ENCODE peak calls at places on chromosomes 12 and 14, in six cellular contexts. A is mesendoderm, G is keratinocyte, M is H9, U is hepatocyte, E is HepG2. N is an unnamed sample.

GRCh38 chr12:93976024-93976423 is 172.4 kb upstream of the PLXNC1 start:
- DNase-seq in A (no peak), G (no peak), M (no peak), U (no peak), E (no peak), N (no peak)

GRCh38 chr12:67484788-67485480 is 163.6 kb upstream of the DYRK2 start:
- DNase-seq in A (no peak), G (no peak), M (no peak), U (no peak), E (no peak), N (peak; percentile 88)

GRCh38 chr14:105220699-105221597 is 27.4 kb upstream of the BTBD6 start:
- DNase-seq in A (no peak), G (no peak), M (no peak), U (no peak), E (no peak), N (no peak)

GRCh38 chr12:104672501-104673265 is 215.9 kb downstream of the CHST11 start:
- DNase-seq in A (no peak), G (no peak), M (no peak), U (no peak), E (no peak), N (no peak)

GRCh38 chr12:98754095-98754494 is 109.0 kb downstream of the APAF1 start:
- DNase-seq in A (peak; percentile 27), G (no peak), M (no peak), U (peak; percentile 69), E (peak; percentile 67), N (no peak)

GRCh38 chr14:95518045-95518751 is 1.7 kb upstream of the SYNE3 start:
- DNase-seq in A (no peak), G (no peak), M (no peak), U (no peak), E (no peak), N (peak; percentile 61)

GRCh38 chr12:12349711-12350665 is at the start of gene MANSC1:
- DNase-seq in A (peak; percentile 82), G (no peak), M (peak; percentile 84), U (peak; percentile 79), E (peak; percentile 24), N (peak; percentile 21)

GRCh38 chr12:5433081-5433839 is 1.4 kb downstream of the NTF3 start:
- DNase-seq in A (peak; percentile 55), G (no peak), M (peak; percentile 54), U (peak; percentile 66), E (no peak), N (no peak)

GRCh38 chr12:14886271-14886670 is 617 bp upstream of the MGP start:
- DNase-seq in A (no peak), G (no peak), M (no peak), U (no peak), E (no peak), N (no peak)

GRCh38 chr12:19572920-19573558 is 133.7 kb downstream of the AEBP2 start:
- DNase-seq in A (peak; percentile 88), G (peak; percentile 11), M (peak; percentile 86), U (peak; percentile 27), E (peak; percentile 45), N (peak; percentile 46)

GRCh38 chr14:94775875-94776217 is 5.9 kb upstream of the GSC start:
- DNase-seq in A (no peak), G (no peak), M (no peak), U (no peak), E (no peak), N (no peak)

GRCh38 chr12:98955284-98955683 is 310.2 kb downstream of the APAF1 start:
- DNase-seq in A (peak; percentile 86), G (no peak), M (peak; percentile 69), U (peak; percentile 46), E (peak; percentile 21), N (peak; percentile 54)

GRCh38 chr12:11576104-11576503 is 73.4 kb upstream of the ETV6 start:
- DNase-seq in A (peak; percentile 10), G (no peak), M (no peak), U (no peak), E (no peak), N (no peak)

GRCh38 chr14:47536341-47536740 is 139.1 kb downstream of the MDGA2 start:
- DNase-seq in A (no peak), G (no peak), M (no peak), U (no peak), E (no peak), N (no peak)

GRCh38 chr14:89787525-89787924 is 167.0 kb downstream of the EFCAB11 start:
- DNase-seq in A (no peak), G (no peak), M (no peak), U (no peak), E (no peak), N (no peak)
- H3K4me2 ChIP-seq in A (no peak overlapping the region), G (no peak overlapping the region), M (no peak overlapping the region), U (no peak overlapping the region), E (no peak overlapping the region), N (no peak overlapping the region)

GRCh38 chr12:110287986-110288385 is 6.9 kb downstream of the ATP2A2 start:
- DNase-seq in A (no peak), G (no peak), M (no peak), U (no peak), E (no peak), N (no peak)
- H3K79me2 ChIP-seq in A (peaks cover 55% of the 10 kb centered on the region), G (peaks cover 98% of the 10 kb centered on the region), M (peaks cover 42% of the 10 kb centered on the region), U (peaks cover 100% of the 10 kb centered on the region), E (peaks cover 88% of the 10 kb centered on the region), N (peaks cover 96% of the 10 kb centered on the region)

DNA sequence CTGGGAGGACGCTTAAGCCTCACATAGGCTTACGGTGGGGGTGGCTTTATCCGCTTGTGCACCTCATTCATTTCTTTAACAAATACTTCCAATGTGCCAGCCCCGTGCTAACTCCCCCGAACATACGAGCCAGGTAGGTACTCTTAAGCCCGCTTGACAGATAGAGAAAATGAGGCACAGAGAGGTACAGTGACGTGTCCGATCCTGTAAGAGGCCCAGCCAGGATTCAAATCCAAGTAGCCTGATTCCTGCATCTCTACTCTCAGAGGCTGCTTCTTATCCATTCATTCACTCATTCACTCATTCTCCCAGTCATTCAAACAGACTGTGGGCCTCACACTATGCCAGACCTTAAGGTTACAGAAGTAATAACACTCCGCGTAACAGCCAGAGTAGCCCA is 477 bp downstream of the OAS3 start:
- DNase-seq in A (no peak), G (no peak), M (no peak), U (no peak), E (no peak), N (no peak)
- H3K27ac ChIP-seq in A (no peak overlapping the region), G (peak overlapping the region; percentile 70), M (no peak overlapping the region), U (peak overlapping the region; percentile 81), E (peak overlapping the region; percentile 49), N (no peak overlapping the region)

DNA sequence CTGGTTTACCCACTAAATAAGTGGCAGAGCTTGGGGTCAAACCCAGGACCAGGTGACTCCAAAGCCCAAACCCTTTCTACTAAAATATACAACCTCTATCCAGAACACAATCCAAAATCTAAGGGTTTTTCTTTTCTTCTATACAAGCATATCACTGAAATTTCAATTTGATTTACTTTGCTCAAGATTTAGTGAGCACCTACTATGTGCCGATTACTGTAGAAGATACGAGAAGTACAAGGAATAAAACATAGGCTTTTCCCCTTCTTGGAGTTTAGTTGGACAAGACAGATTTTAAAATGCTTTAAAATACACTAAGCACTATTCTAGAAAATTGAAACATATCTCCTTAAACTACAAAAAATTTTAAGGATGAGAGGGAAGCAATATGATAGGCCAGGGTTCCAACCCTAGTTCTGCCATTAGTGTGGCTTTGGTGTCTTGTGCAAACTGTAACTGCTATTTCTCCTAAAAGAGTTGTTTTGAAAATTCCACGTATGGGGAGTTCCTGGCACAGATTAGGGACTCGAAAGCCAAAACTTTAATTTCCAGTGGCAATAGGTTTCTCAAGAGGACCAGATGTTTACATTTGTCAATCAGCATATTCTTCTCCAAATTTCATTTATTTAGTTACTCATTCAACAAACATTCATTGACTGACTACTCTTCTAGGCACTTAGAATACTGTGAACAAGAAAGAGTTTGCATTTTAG is 2.6 kb downstream of the L3HYPDH start:
- DNase-seq in A (no peak), G (no peak), M (no peak), U (no peak), E (peak; percentile 18), N (no peak)
- H3K4me2 ChIP-seq in A (peak overlapping the region; percentile 33), G (peak overlapping the region; percentile 94), M (no peak overlapping the region), U (peak overlapping the region; percentile 93), E (peak overlapping the region; percentile 93), N (no peak overlapping the region)

GRCh38 chr14:103129301-103130016 is 6.2 kb downstream of the TNFAIP2 start:
- DNase-seq in A (peak; percentile 50), G (no peak), M (no peak), U (no peak), E (no peak), N (no peak)
- H3K79me2 ChIP-seq in A (no peaks in the 10 kb centered on the region), G (no peaks in the 10 kb centered on the region), M (no peaks in the 10 kb centered on the region), U (no peaks in the 10 kb centered on the region), E (no peaks in the 10 kb centered on the region), N (no peaks in the 10 kb centered on the region)

DNA sequence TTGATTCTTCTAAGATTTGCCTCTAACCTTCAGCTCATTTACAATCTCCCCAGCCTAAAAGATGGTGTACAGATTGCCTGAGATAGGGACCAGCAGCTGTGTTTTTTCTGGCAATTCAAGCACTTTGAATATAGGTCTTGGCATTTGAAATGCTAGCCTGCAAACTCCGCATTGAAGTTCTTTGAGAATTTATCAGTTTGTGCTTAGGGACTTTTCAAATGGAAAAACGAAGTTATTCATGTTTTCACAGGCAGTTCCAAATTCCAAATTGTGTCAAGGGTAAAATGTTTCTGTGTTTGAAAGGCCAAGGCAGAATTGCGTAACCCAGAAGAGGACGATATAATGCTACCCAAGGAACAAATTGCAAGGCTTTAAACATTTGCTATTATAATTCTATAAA is 169.0 kb upstream of the RASSF8 start:
- DNase-seq in A (peak; percentile 57), G (no peak), M (no peak), U (no peak), E (no peak), N (no peak)
- H3K27ac ChIP-seq in A (no peak overlapping the region), G (no peak overlapping the region), M (no peak overlapping the region), U (no peak overlapping the region), E (no peak overlapping the region), N (no peak overlapping the region)

GRCh38 chr14:102481371-102481770 is 28.2 kb downstream of the ANKRD9 start:
- DNase-seq in A (no peak), G (no peak), M (no peak), U (no peak), E (no peak), N (no peak)

GRCh38 chr14:102479777-102480176 is 29.8 kb downstream of the ANKRD9 start:
- DNase-seq in A (no peak), G (no peak), M (no peak), U (no peak), E (no peak), N (no peak)

GRCh38 chr14:102484316-102484715 is 25.3 kb downstream of the ANKRD9 start:
- DNase-seq in A (no peak), G (no peak), M (no peak), U (no peak), E (no peak), N (no peak)

GRCh38 chr14:102479107-102479506 is 30.5 kb downstream of the ANKRD9 start:
- DNase-seq in A (no peak), G (no peak), M (no peak), U (no peak), E (no peak), N (no peak)

GRCh38 chr14:102481791-102482238 is 27.8 kb downstream of the ANKRD9 start:
- DNase-seq in A (no peak), G (no peak), M (no peak), U (peak; percentile 63), E (peak; percentile 91), N (no peak)
- H3K4me2 ChIP-seq in A (no peak overlapping the region), G (peak overlapping the region; percentile 18), M (no peak overlapping the region), U (no peak overlapping the region), E (peak overlapping the region; percentile 25), N (no peak overlapping the region)

GRCh38 chr14:75155159-75155558 is 21.3 kb downstream of the TMED10 start:
- DNase-seq in A (no peak), G (no peak), M (no peak), U (no peak), E (no peak), N (no peak)
- H3K79me2 ChIP-seq in A (peaks cover 26% of the 10 kb centered on the region), G (peaks cover 75% of the 10 kb centered on the region), M (no peaks in the 10 kb centered on the region), U (peaks cover 95% of the 10 kb centered on the region), E (peaks cover 57% of the 10 kb centered on the region), N (peaks cover 66% of the 10 kb centered on the region)

GRCh38 chr14:68110989-68111704 is 291.6 kb downstream of the RAD51B start:
- DNase-seq in A (no peak), G (no peak), M (no peak), U (no peak), E (no peak), N (no peak)
- H3K27ac ChIP-seq in A (no peak overlapping the region), G (no peak overlapping the region), M (no peak overlapping the region), U (peak overlapping the region; percentile 68), E (no peak overlapping the region), N (no peak overlapping the region)